ENCODE peak calls at places on chromosomes 3 and 15, in seven cellular contexts. K, C, Q, R, O, E and I are unnamed samples. For H3K9me3, the result is how much of the 10 kb centered on the place peaks cover.

GRCh38 chr15:75695206-75695605 is 17.4 kb downstream of the CSPG4 start:
- DNase-seq in K (no peak), C (peak), Q (no peak), R (peak), O (no peak), E (no peak), I (no peak)

GRCh38 chr3:150005243-150006102 is 34.8 kb upstream of the PFN2 start:
- DNase-seq in K (no peak), C (no peak), Q (no peak), R (no peak), O (no peak), E (peak), I (no peak)

GRCh38 chr15:70826634-70827033 is 27.3 kb downstream of the LARP6 start:
- DNase-seq in K (no peak), C (no peak), Q (no peak), R (peak), O (peak), E (peak), I (no peak)

GRCh38 chr3:168570404-168571173 is 474.9 kb upstream of the GOLIM4 start:
- DNase-seq in K (no peak), C (no peak), Q (no peak), R (no peak), O (no peak), E (peak), I (no peak)

GRCh38 chr3:114104414-114104813 is 47.9 kb downstream of the QTRT2 start:
- DNase-seq in K (no peak), C (no peak), Q (no peak), R (no peak), O (no peak), E (peak), I (no peak)

GRCh38 chr3:55065331-55065730 is 137.5 kb upstream of the LRTM1 start:
- DNase-seq in K (no peak), C (no peak), Q (no peak), R (no peak), O (no peak), E (no peak), I (no peak)

GRCh38 chr15:51576451-51576850 is 46.1 kb downstream of the DMXL2 start:
- DNase-seq in K (no peak), C (no peak), Q (no peak), R (no peak), O (no peak), E (no peak), I (no peak)

GRCh38 chr3:191802671-191803070 is 341.7 kb downstream of the PYDC2 start:
- DNase-seq in K (no peak), C (no peak), Q (no peak), R (no peak), O (no peak), E (no peak), I (no peak)

GRCh38 chr3:144312702-144313101 is 341.1 kb downstream of the DIPK2A start:
- DNase-seq in K (no peak), C (no peak), Q (no peak), R (no peak), O (no peak), E (no peak), I (no peak)

GRCh38 chr3:9957214-9957613 is 5.0 kb upstream of the PRRT3 start:
- DNase-seq in K (no peak), C (no peak), Q (no peak), R (no peak), O (no peak), E (peak), I (no peak)

GRCh38 chr3:40079845-40080240 is 229.7 kb upstream of the EIF1B start:
- DNase-seq in K (no peak), C (no peak), Q (no peak), R (no peak), O (no peak), E (no peak), I (no peak)

GRCh38 chr3:38575279-38575843 is 74.1 kb downstream of the SCN5A start:
- DNase-seq in K (peak), C (no peak), Q (no peak), R (peak), O (peak), E (no peak), I (no peak)

GRCh38 chr3:123119802-123120201 is 53.0 kb downstream of the PDIA5 start:
- DNase-seq in K (peak), C (no peak), Q (no peak), R (no peak), O (no peak), E (no peak), I (no peak)

GRCh38 chr3:76505202-76505875 is 534.6 kb upstream of the ROBO2 start:
- DNase-seq in K (no peak), C (no peak), Q (no peak), R (no peak), O (no peak), E (no peak), I (no peak)

GRCh38 chr15:71011503-71012155 is 103.6 kb upstream of the THSD4 start:
- DNase-seq in K (peak), C (no peak), Q (peak), R (peak), O (peak), E (peak), I (no peak)

GRCh38 chr3:58630081-58630709 is 36.4 kb downstream of the FAM3D start:
- DNase-seq in K (peak), C (peak), Q (peak), R (peak), O (peak), E (peak), I (no peak)

GRCh38 chr3:11637901-11638668 is 5.6 kb downstream of the VGLL4 start:
- DNase-seq in K (no peak), C (no peak), Q (no peak), R (no peak), O (no peak), E (peak), I (no peak)

GRCh38 chr3:9782777-9783176 is 9.5 kb downstream of the TADA3 start:
- DNase-seq in K (no peak), C (no peak), Q (no peak), R (no peak), O (no peak), E (no peak), I (no peak)

GRCh38 chr15:84819291-84819768 is 2.2 kb downstream of the ALPK3 start:
- DNase-seq in K (peak), C (no peak), Q (peak), R (peak), O (no peak), E (no peak), I (no peak)

GRCh38 chr3:61903074-61903473 is 341.7 kb downstream of the PTPRG start:
- DNase-seq in K (no peak), C (no peak), Q (peak), R (no peak), O (no peak), E (no peak), I (no peak)

GRCh38 chr3:156825795-156826143 is 384 bp upstream of the LEKR1 start:
- DNase-seq in K (no peak), C (no peak), Q (no peak), R (no peak), O (no peak), E (no peak), I (no peak)

GRCh38 chr15:24761704-24762302 is 86.2 kb downstream of the NPAP1 start:
- DNase-seq in K (no peak), C (no peak), Q (no peak), R (no peak), O (no peak), E (peak), I (peak)
- H3K9me3 ChIP-seq in K (under half), C (under half), Q (under half), R (under half), O (under half), E (under half), I (under half)

DNA sequence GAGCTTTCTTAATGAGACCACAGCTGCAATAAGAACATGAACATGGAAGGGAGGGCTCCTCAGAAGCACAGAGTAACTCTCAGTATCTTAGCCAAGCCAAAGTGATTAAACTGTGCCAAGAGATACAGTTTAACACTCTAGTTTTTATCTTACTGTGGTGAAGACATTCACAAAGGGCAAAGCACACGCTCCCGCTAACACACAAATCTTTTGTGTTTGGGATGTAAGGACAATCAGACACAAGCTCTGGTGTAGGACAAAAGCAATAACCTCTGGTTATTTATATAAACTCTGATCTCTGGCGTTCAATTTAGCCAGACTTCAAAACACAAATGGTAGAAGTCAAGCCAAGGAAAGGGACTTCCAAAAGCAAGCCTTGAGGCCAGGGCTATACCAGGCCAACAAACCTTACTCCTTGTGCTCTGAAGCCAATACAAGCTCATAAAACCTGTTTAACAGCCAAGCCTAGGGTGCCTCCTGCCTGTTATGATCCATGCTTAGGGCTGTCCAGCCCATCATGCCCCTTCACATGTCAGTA is 27.8 kb downstream of the DPH3 start:
- DNase-seq in K (no peak), C (no peak), Q (no peak), R (no peak), O (no peak), E (no peak), I (no peak)
- TF ChIP-seq CTCF in K (no peak), C (no peak), Q (no peak), R (no peak), O (no peak), E (no peak), I (no peak)

DNA sequence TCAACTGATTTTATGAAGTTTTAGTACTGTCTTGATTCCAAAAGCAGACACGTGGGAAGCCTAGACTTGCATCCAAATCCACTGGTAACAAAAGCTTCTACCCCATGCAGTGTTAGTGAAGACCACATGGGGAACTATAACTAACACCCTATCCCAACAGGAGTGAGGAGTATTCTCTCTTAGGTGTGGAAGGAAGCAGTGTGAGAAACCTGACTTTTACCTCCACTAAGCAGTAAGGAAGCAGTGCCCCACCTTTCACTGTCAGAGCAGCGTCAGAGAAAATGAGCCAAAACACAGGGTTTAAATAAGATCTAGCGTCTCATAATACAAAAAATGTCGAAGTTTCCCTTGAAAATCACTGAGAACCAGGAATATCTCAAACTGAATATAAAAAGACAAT is 60.5 kb downstream of the DLG1 start:
- DNase-seq in K (no peak), C (no peak), Q (no peak), R (no peak), O (no peak), E (no peak), I (peak)
- H3K9me3 ChIP-seq in K (under half), C (under half), Q (under half), R (under half), O (under half), E (under half), I (under half)

GRCh38 chr3:112304611-112305010 is 10.6 kb upstream of the SLC9C1 start:
- DNase-seq in K (peak), C (no peak), Q (peak), R (no peak), O (no peak), E (peak), I (no peak)
- TF ChIP-seq CTCF in K (peak), C (no peak), Q (peak), R (peak), O (peak), E (peak), I (no peak)

GRCh38 chr15:25089577-25089976 is 134.8 kb downstream of the SNRPN start:
- DNase-seq in K (peak), C (no peak), Q (no peak), R (no peak), O (no peak), E (no peak), I (no peak)
- H3K9me3 ChIP-seq in K (under half), C (under half), Q (under half), R (under half), O (half or more), E (half or more), I (half or more)

GRCh38 chr3:46497556-46498265 is at the start of gene RTP3:
- DNase-seq in K (no peak), C (no peak), Q (no peak), R (no peak), O (no peak), E (no peak), I (no peak)
- TF ChIP-seq CTCF in K (no peak), C (no peak), Q (no peak), R (no peak), O (no peak), E (no peak), I (no peak)

GRCh38 chr3:128415110-128415772 is 51.4 kb downstream of the DNAJB8 start:
- DNase-seq in K (no peak), C (no peak), Q (no peak), R (no peak), O (no peak), E (no peak), I (no peak)
- H3K9me3 ChIP-seq in K (under half), C (under half), Q (under half), R (under half), O (under half), E (under half), I (under half)

GRCh38 chr15:82414536-82415191 is 15.0 kb upstream of the GOLGA6L9 start:
- DNase-seq in K (no peak), C (no peak), Q (no peak), R (peak), O (no peak), E (peak), I (no peak)
- TF ChIP-seq CTCF in K (peak), C (no peak), Q (no peak), R (no peak), O (no peak), E (no peak), I (no peak)